ENCODE peak calls at places on chromosomes 6 and 20, in four cellular contexts. S is left ventricle myocardium inferior, E is anterior cingulate cortex, X is NCI-H1092 treated with DMSO at 0.1 percent for 48 hours. L is an unnamed sample.

GRCh38 chr20:19212524-19213502 is at the start of gene SLC24A3:
- DNase-seq in S (peak), E (peak), X (peak), L (peak)

GRCh38 chr20:54148947-54149764 is 24.6 kb downstream of the CYP24A1 start:
- DNase-seq in S (no peak), X (no peak), E (no peak), L (no peak)

GRCh38 chr6:92723390-92723931 is 695.9 kb downstream of the EPHA7 start:
- DNase-seq in X (no peak), E (no peak), S (no peak), L (no peak)

GRCh38 chr6:52416629-52417151 is 3.5 kb upstream of the EFHC1 start:
- DNase-seq in X (peak), S (no peak), E (no peak), L (peak)

GRCh38 chr20:30811896-30812671 is 445.4 kb upstream of the DEFB115 start:
- DNase-seq in X (no peak), E (peak), S (peak), L (peak)

GRCh38 chr20:42875581-42875980 is 314.1 kb downstream of the PTPRT start:
- DNase-seq in S (no peak), E (no peak), X (no peak), L (no peak)

GRCh38 chr6:35419431-35419830 is 32.7 kb upstream of the FANCE start:
- DNase-seq in E (no peak), S (no peak), X (no peak), L (peak)

GRCh38 chr6:108168501-108168979 is 2.7 kb downstream of the NR2E1 start:
- DNase-seq in E (peak), S (no peak), X (no peak), L (no peak)

GRCh38 chr6:130000526-130001228 is 17.7 kb upstream of the L3MBTL3 start:
- DNase-seq in X (no peak), S (no peak), E (no peak), L (no peak)

GRCh38 chr6:125869427-125869826 is 78.7 kb downstream of the NCOA7 start:
- DNase-seq in S (peak), E (no peak), X (no peak), L (peak)

GRCh38 chr20:33490023-33490933 is at the start of gene CBFA2T2:
- DNase-seq in S (peak), E (peak), X (peak), L (no peak)

GRCh38 chr6:16402501-16402900 is 164.1 kb downstream of the GMPR start:
- DNase-seq in S (no peak), X (no peak), E (no peak), L (no peak)

GRCh38 chr6:26170951-26171841 is 84.0 kb downstream of the HFE start:
- DNase-seq in S (no peak), E (no peak), X (no peak), L (no peak)

GRCh38 chr6:13248053-13248452 is 80.3 kb downstream of the TBC1D7 start:
- DNase-seq in S (no peak), X (no peak), E (peak), L (peak)

GRCh38 chr20:15734054-15734453 is 839.2 kb downstream of the KIF16B start:
- DNase-seq in S (no peak), X (no peak), E (no peak), L (no peak)

GRCh38 chr20:13320702-13321101 is 99.6 kb downstream of the ISM1 start:
- DNase-seq in S (no peak), E (no peak), X (no peak), L (no peak)

GRCh38 chr20:56166781-56167465 is 81.6 kb upstream of the MC3R start:
- DNase-seq in E (no peak), S (no peak), X (peak), L (no peak)

GRCh38 chr20:56328861-56329260 is 29.9 kb upstream of the FAM210B start:
- DNase-seq in X (no peak), E (no peak), S (no peak), L (no peak)

GRCh38 chr6:136113736-136114173 is 136.4 kb downstream of the MTFR2 start:
- DNase-seq in S (peak), X (peak), E (peak), L (peak)